ENCODE peak calls at places on chromosomes 5 and 9, in seven cellular contexts. One of them, this sample, is unnamed.

GRCh38 chr5:131185523-131186104 is 14.9 kb downstream of the LYRM7 start:
- DNase-seq in iris pigment epithelial cell: no peak
- DNase-seq in posterior cingulate gyrus: no peak
- DNase-seq in substantia nigra: no peak
- DNase-seq in HT-29: no peak
- DNase-seq in cardiac muscle cell: no peak
- DNase-seq in naive B cell: no peak
- DNase-seq in this sample: no peak

GRCh38 chr5:111017731-111018130 is 53.8 kb upstream of the TSLP start:
- DNase-seq in iris pigment epithelial cell: no peak
- DNase-seq in posterior cingulate gyrus: no peak
- DNase-seq in substantia nigra: no peak
- DNase-seq in HT-29: no peak
- DNase-seq in cardiac muscle cell: no peak
- DNase-seq in naive B cell: no peak
- DNase-seq in this sample: no peak

GRCh38 chr9:114902773-114903589 is 27.4 kb downstream of the TNFSF8 start:
- DNase-seq in iris pigment epithelial cell: peak
- DNase-seq in posterior cingulate gyrus: no peak
- DNase-seq in substantia nigra: no peak
- DNase-seq in HT-29: no peak
- DNase-seq in cardiac muscle cell: peak
- DNase-seq in naive B cell: no peak
- DNase-seq in this sample: no peak

GRCh38 chr5:146441896-146442295 is 5.2 kb upstream of the TCERG1 start:
- DNase-seq in iris pigment epithelial cell: peak
- DNase-seq in posterior cingulate gyrus: no peak
- DNase-seq in substantia nigra: no peak
- DNase-seq in HT-29: no peak
- DNase-seq in cardiac muscle cell: no peak
- DNase-seq in naive B cell: no peak
- DNase-seq in this sample: no peak

GRCh38 chr5:125112196-125112595 is 365.8 kb upstream of the ZNF608 start:
- DNase-seq in iris pigment epithelial cell: peak
- DNase-seq in posterior cingulate gyrus: no peak
- DNase-seq in substantia nigra: no peak
- DNase-seq in HT-29: no peak
- DNase-seq in cardiac muscle cell: no peak
- DNase-seq in naive B cell: no peak
- DNase-seq in this sample: no peak

GRCh38 chr9:2743937-2744529 is 26.7 kb downstream of the KCNV2 start:
- DNase-seq in iris pigment epithelial cell: no peak
- DNase-seq in posterior cingulate gyrus: no peak
- DNase-seq in substantia nigra: no peak
- DNase-seq in HT-29: no peak
- DNase-seq in cardiac muscle cell: no peak
- DNase-seq in naive B cell: no peak
- DNase-seq in this sample: no peak

GRCh38 chr9:84955155-84955554 is 285.6 kb downstream of the NTRK2 start:
- DNase-seq in iris pigment epithelial cell: no peak
- DNase-seq in posterior cingulate gyrus: no peak
- DNase-seq in substantia nigra: no peak
- DNase-seq in HT-29: no peak
- DNase-seq in cardiac muscle cell: no peak
- DNase-seq in naive B cell: no peak
- DNase-seq in this sample: no peak

GRCh38 chr9:33719581-33720374 is 75.6 kb upstream of the PRSS3 start:
- DNase-seq in iris pigment epithelial cell: no peak
- DNase-seq in posterior cingulate gyrus: no peak
- DNase-seq in substantia nigra: no peak
- DNase-seq in HT-29: peak
- DNase-seq in cardiac muscle cell: peak
- DNase-seq in naive B cell: peak
- DNase-seq in this sample: peak

GRCh38 chr9:90921104-90921503 is 119.5 kb downstream of the SYK start:
- DNase-seq in iris pigment epithelial cell: no peak
- DNase-seq in posterior cingulate gyrus: peak
- DNase-seq in substantia nigra: peak
- DNase-seq in HT-29: no peak
- DNase-seq in cardiac muscle cell: peak
- DNase-seq in naive B cell: no peak
- DNase-seq in this sample: peak

GRCh38 chr9:20844916-20845315 is 160.9 kb downstream of the FOCAD start:
- DNase-seq in iris pigment epithelial cell: peak
- DNase-seq in posterior cingulate gyrus: no peak
- DNase-seq in substantia nigra: no peak
- DNase-seq in HT-29: no peak
- DNase-seq in cardiac muscle cell: peak
- DNase-seq in naive B cell: no peak
- DNase-seq in this sample: no peak

GRCh38 chr9:123356851-123357747 is 1.1 kb downstream of the CRB2 start:
- DNase-seq in iris pigment epithelial cell: no peak
- DNase-seq in posterior cingulate gyrus: no peak
- DNase-seq in substantia nigra: no peak
- DNase-seq in HT-29: no peak
- DNase-seq in cardiac muscle cell: no peak
- DNase-seq in naive B cell: no peak
- DNase-seq in this sample: no peak

GRCh38 chr5:171484460-171484899 is 65.0 kb downstream of the FGF18 start:
- DNase-seq in iris pigment epithelial cell: no peak
- DNase-seq in posterior cingulate gyrus: no peak
- DNase-seq in substantia nigra: no peak
- DNase-seq in HT-29: peak
- DNase-seq in cardiac muscle cell: peak
- DNase-seq in naive B cell: peak
- DNase-seq in this sample: no peak

GRCh38 chr5:9056046-9056445 is 489.8 kb downstream of the SEMA5A start:
- DNase-seq in iris pigment epithelial cell: no peak
- DNase-seq in posterior cingulate gyrus: no peak
- DNase-seq in substantia nigra: no peak
- DNase-seq in HT-29: no peak
- DNase-seq in cardiac muscle cell: no peak
- DNase-seq in naive B cell: no peak
- DNase-seq in this sample: no peak

GRCh38 chr9:95509851-95510529 is 6.8 kb downstream of the PTCH1 start:
- DNase-seq in iris pigment epithelial cell: peak
- DNase-seq in posterior cingulate gyrus: peak
- DNase-seq in substantia nigra: no peak
- DNase-seq in HT-29: peak
- DNase-seq in cardiac muscle cell: no peak
- DNase-seq in naive B cell: no peak
- DNase-seq in this sample: no peak

GRCh38 chr9:27247756-27248155 is 49.2 kb downstream of the EQTN start:
- DNase-seq in iris pigment epithelial cell: peak
- DNase-seq in posterior cingulate gyrus: no peak
- DNase-seq in substantia nigra: no peak
- DNase-seq in HT-29: peak
- DNase-seq in cardiac muscle cell: peak
- DNase-seq in naive B cell: peak
- DNase-seq in this sample: no peak

GRCh38 chr5:172447646-172448365 is 6.5 kb downstream of the SH3PXD2B start:
- DNase-seq in iris pigment epithelial cell: no peak
- DNase-seq in posterior cingulate gyrus: peak
- DNase-seq in substantia nigra: no peak
- DNase-seq in HT-29: no peak
- DNase-seq in cardiac muscle cell: no peak
- DNase-seq in naive B cell: no peak
- DNase-seq in this sample: no peak

GRCh38 chr5:60354322-60354721 is 345.6 kb downstream of the DEPDC1B start:
- DNase-seq in iris pigment epithelial cell: no peak
- DNase-seq in posterior cingulate gyrus: no peak
- DNase-seq in substantia nigra: no peak
- DNase-seq in HT-29: no peak
- DNase-seq in cardiac muscle cell: no peak
- DNase-seq in naive B cell: no peak
- DNase-seq in this sample: no peak

GRCh38 chr5:76082790-76083554 is at the start of gene SV2C:
- DNase-seq in iris pigment epithelial cell: peak
- DNase-seq in posterior cingulate gyrus: peak
- DNase-seq in substantia nigra: no peak
- DNase-seq in HT-29: no peak
- DNase-seq in cardiac muscle cell: peak
- DNase-seq in naive B cell: no peak
- DNase-seq in this sample: no peak

GRCh38 chr9:87885484-87886189 is 3.0 kb downstream of the SPATA31E1 start:
- DNase-seq in iris pigment epithelial cell: no peak
- DNase-seq in posterior cingulate gyrus: no peak
- DNase-seq in substantia nigra: no peak
- DNase-seq in HT-29: no peak
- DNase-seq in cardiac muscle cell: no peak
- DNase-seq in naive B cell: no peak
- DNase-seq in this sample: no peak

GRCh38 chr9:96052703-96053102 is 177.2 kb downstream of the ERCC6L2 start:
- DNase-seq in iris pigment epithelial cell: peak
- DNase-seq in posterior cingulate gyrus: no peak
- DNase-seq in substantia nigra: no peak
- DNase-seq in HT-29: no peak
- DNase-seq in cardiac muscle cell: no peak
- DNase-seq in naive B cell: no peak
- DNase-seq in this sample: no peak

GRCh38 chr9:121038452-121039203 is 11.4 kb downstream of the C5 start:
- DNase-seq in iris pigment epithelial cell: no peak
- DNase-seq in posterior cingulate gyrus: no peak
- DNase-seq in substantia nigra: no peak
- DNase-seq in HT-29: no peak
- DNase-seq in cardiac muscle cell: no peak
- DNase-seq in naive B cell: no peak
- DNase-seq in this sample: no peak

GRCh38 chr9:83932001-83932400 is 10.8 kb upstream of the KIF27 start:
- DNase-seq in iris pigment epithelial cell: no peak
- DNase-seq in posterior cingulate gyrus: no peak
- DNase-seq in substantia nigra: no peak
- DNase-seq in HT-29: no peak
- DNase-seq in cardiac muscle cell: no peak
- DNase-seq in naive B cell: no peak
- DNase-seq in this sample: no peak

GRCh38 chr5:173315495-173316352 is 12.5 kb downstream of the STC2 start:
- DNase-seq in iris pigment epithelial cell: peak
- DNase-seq in posterior cingulate gyrus: peak
- DNase-seq in substantia nigra: peak
- DNase-seq in HT-29: peak
- DNase-seq in cardiac muscle cell: peak
- DNase-seq in naive B cell: no peak
- DNase-seq in this sample: no peak

GRCh38 chr5:94276751-94277150 is 341.7 kb downstream of the KIAA0825 start:
- DNase-seq in iris pigment epithelial cell: no peak
- DNase-seq in posterior cingulate gyrus: no peak
- DNase-seq in substantia nigra: no peak
- DNase-seq in HT-29: no peak
- DNase-seq in cardiac muscle cell: peak
- DNase-seq in naive B cell: no peak
- DNase-seq in this sample: no peak

GRCh38 chr5:96829336-96829735 is 21.6 kb upstream of the ERAP1 start:
- DNase-seq in iris pigment epithelial cell: no peak
- DNase-seq in posterior cingulate gyrus: no peak
- DNase-seq in substantia nigra: no peak
- DNase-seq in HT-29: no peak
- DNase-seq in cardiac muscle cell: no peak
- DNase-seq in naive B cell: no peak
- DNase-seq in this sample: no peak

GRCh38 chr5:73673161-73673591 is 47.2 kb downstream of the ARHGEF28 start:
- DNase-seq in iris pigment epithelial cell: peak
- DNase-seq in posterior cingulate gyrus: no peak
- DNase-seq in substantia nigra: no peak
- DNase-seq in HT-29: peak
- DNase-seq in cardiac muscle cell: peak
- DNase-seq in naive B cell: no peak
- DNase-seq in this sample: no peak

This sample was measured in Right ventricle myocardium inferior.